ENCODE peak calls at places on chromosome 4, in nine cellular contexts. J is AG10803; Z is cardiac fibroblast; S is AG04450; Y is CD4-positive, alpha-beta T cell; T is neural crest cell; L is coronary artery; N is uterus; I is endothelial cell. C is an unnamed sample.

GRCh38 chr4:155376387-155377268 is at the start of gene MAP9:
- DNase-seq in T (peak; percentile 83), S (peak; percentile 79), N (peak; percentile 78), Y (peak; percentile 81), L (peak; percentile 92), J (peak; percentile 89), I (peak; percentile 86), Z (peak; percentile 96), C (peak; percentile 91)

GRCh38 chr4:121338506-121338905 is 42.3 kb downstream of the QRFPR start:
- DNase-seq in Y (no peak), S (no peak), L (no peak), N (no peak), I (no peak), Z (no peak), T (no peak), J (no peak), C (no peak)

GRCh38 chr4:8736083-8736825 is 135.4 kb downstream of the HMX1 start:
- DNase-seq in J (no peak), L (no peak), S (no peak), T (no peak), Z (no peak), I (no peak), Y (no peak), N (no peak), C (no peak)

GRCh38 chr4:137660211-137660610 is 127.9 kb upstream of the PCDH18 start:
- DNase-seq in I (no peak), Z (peak; percentile 61), L (no peak), Y (no peak), S (no peak), T (no peak), J (peak; percentile 33), N (no peak), C (no peak)

GRCh38 chr4:52265781-52266525 is 214.8 kb downstream of the SPATA18 start:
- DNase-seq in S (no peak), Y (no peak), L (no peak), T (no peak), N (no peak), J (no peak), I (no peak), Z (no peak), C (no peak)

GRCh38 chr4:64617813-64618212 is 208.6 kb upstream of the TECRL start:
- DNase-seq in I (no peak), T (no peak), L (no peak), Y (no peak), S (no peak), Z (no peak), J (no peak), N (no peak), C (no peak)

GRCh38 chr4:4457803-4458550 is 71.1 kb downstream of the NSG1 start:
- DNase-seq in S (no peak), N (no peak), T (no peak), L (no peak), I (no peak), Z (no peak), Y (no peak), J (peak; percentile 56), C (no peak)

GRCh38 chr4:142348489-142349076 is 497.5 kb downstream of the INPP4B start:
- DNase-seq in S (no peak), T (no peak), N (no peak), L (no peak), I (no peak), Z (peak; percentile 35), Y (no peak), J (no peak), C (no peak)

GRCh38 chr4:165861378-165861777 is 11.7 kb upstream of the TLL1 start:
- DNase-seq in L (no peak), J (no peak), T (no peak), N (no peak), I (no peak), S (no peak), Z (no peak), Y (no peak), C (no peak)

DNA sequence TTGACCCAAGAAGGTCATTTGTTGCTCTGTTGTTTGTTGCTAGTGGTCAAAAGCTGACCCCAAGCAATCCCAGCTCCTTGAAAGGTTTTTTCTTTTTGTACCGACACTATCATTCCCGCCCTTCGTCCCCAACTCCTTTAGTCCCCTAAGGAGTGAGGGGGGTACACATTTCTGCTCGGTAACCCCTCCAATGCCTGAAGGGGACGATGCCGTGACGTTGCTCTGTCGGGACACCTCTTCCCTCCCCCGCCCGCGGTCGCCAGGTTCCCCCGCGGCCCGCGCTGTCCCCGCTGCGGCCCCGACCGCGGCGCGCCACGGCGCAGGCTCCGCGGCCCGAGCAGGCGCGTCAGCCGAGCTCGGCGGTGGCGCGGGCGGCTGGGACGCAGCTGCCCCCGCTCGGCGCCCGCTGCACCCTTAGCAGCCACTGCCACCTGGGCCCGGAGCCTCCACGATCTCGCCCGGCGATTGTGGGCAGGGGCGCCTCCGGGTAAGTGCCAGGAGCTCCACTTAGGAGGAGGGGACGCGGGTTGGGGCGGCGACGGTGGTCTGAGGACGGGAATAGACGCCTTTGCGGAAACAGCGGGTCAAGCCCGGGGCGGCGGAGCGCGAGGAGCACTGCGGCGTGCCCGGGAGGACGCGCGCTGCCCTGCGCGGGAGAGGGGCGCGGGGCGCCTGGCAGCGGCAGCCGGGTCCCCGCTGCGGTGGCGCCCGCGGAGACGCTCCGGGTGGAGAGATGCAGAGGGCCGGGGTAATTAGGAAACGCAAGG is at the start of gene GLRB:
- DNase-seq in J (peak; percentile 37), L (no peak), Z (peak; percentile 22), N (peak; percentile 19), T (peak; percentile 51), Y (no peak), S (no peak), I (peak; percentile 44), C (peak; percentile 72)
- TF ChIP-seq CTCF in J (no peak), L (no peak), Z (no peak), N (no peak), T (no peak), Y (no peak), S (no peak), I (no peak), C (no peak)

GRCh38 chr4:42280327-42281095 is 116.8 kb upstream of the SHISA3 start:
- DNase-seq in J (peak; percentile 17), T (peak; percentile 9), N (no peak), L (no peak), S (no peak), I (peak; percentile 30), Y (no peak), Z (peak; percentile 41), C (peak; percentile 15)
- TF ChIP-seq CTCF in J (peak; percentile 68), T (peak; percentile 71), N (no peak), L (no peak), S (peak; percentile 71), I (peak; percentile 88), Y (peak; percentile 42), Z (peak; percentile 74), C (peak; percentile 58)

GRCh38 chr4:68434836-68435235 is 12.4 kb upstream of the TMPRSS11E start:
- DNase-seq in Y (no peak), T (no peak), I (no peak), Z (no peak), S (no peak), N (no peak), J (no peak), L (no peak), C (no peak)
- TF ChIP-seq CTCF in Y (no peak), T (no peak), I (no peak), Z (no peak), S (no peak), N (no peak), J (no peak), L (no peak), C (no peak)

GRCh38 chr4:183241771-183242170 is 78.3 kb downstream of the CLDN22 start:
- DNase-seq in S (no peak), T (no peak), L (no peak), Z (peak; percentile 63), N (no peak), I (no peak), Y (no peak), J (peak; percentile 26), C (no peak)
- TF ChIP-seq CTCF in S (no peak), T (no peak), L (no peak), Z (no peak), N (no peak), I (no peak), Y (no peak), J (no peak), C (no peak)

DNA sequence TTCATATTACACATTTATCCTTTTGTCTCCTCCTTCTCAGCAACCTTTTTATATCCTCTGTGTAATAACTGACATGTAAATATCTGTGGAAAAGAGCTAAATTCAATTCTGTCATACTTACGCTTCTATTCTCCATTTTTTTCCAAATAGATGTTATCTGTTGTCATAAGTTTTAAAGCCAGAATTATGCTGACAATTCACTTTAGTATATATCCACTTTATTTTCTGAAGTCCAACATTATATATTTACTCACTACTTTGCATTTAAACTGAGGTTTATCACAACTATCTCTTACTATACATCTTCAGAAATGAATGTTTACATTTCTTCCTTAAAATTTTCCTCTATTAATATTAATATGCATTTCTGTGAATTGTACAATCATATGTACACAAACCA is 247.9 kb upstream of the PCDH10 start:
- DNase-seq in Y (no peak), L (no peak), N (no peak), T (no peak), Z (no peak), I (no peak), S (no peak), J (no peak), C (no peak)
- TF ChIP-seq CTCF in Y (no peak), L (no peak), N (no peak), T (no peak), Z (no peak), I (no peak), S (no peak), J (no peak), C (no peak)

GRCh38 chr4:113888006-113888405 is 91.4 kb downstream of the ARSJ start:
- DNase-seq in S (no peak), J (peak; percentile 29), Y (no peak), L (no peak), T (no peak), I (no peak), Z (no peak), N (no peak), C (no peak)

GRCh38 chr4:113899260-113900177 is 79.9 kb downstream of the ARSJ start:
- DNase-seq in Y (no peak), N (no peak), I (no peak), T (no peak), L (no peak), J (no peak), S (no peak), Z (no peak), C (no peak)

DNA sequence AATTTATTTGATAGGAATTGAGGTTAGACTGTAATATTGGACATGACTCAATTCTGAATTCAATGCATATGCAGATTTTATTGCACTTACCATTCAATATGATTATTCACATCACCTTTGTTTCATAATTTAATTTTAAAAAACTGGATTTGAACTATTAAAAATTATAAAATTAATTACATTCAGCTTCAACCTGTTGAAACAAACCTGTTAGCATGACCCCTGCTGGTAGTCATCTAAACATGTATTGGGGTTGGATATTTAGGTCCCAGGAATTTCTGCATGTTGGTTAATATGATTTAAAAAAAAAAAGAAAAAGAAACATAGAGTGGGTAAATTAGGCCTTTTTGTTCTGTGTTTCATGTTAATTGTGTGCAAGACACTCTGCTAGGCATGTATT is 85.9 kb downstream of the ARSJ start:
- DNase-seq in L (no peak), T (no peak), S (no peak), J (peak; percentile 26), N (no peak), Y (no peak), Z (peak; percentile 37), I (no peak), C (no peak)
- TF ChIP-seq CTCF in L (no peak), T (peak; percentile 51), S (peak; percentile 27), J (peak; percentile 43), N (no peak), Y (peak; percentile 42), Z (peak; percentile 19), I (peak; percentile 26), C (peak; percentile 6)

C was measured in nephron progenitor cell.